ENCODE peak calls at places on chromosome 12, in four cellular contexts. One of them, this sample, is unnamed.

GRCh38 chr12:132524405-132524804 is 34.5 kb downstream of the FBRSL1 start:
- DNase-seq in pancreas: no peak
- DNase-seq in PC-9: peak; percentile 93
- DNase-seq in H1: no peak
- DNase-seq in this sample: peak; percentile 53

GRCh38 chr12:111841236-111841749 is 735 bp upstream of the MAPKAPK5 start:
- DNase-seq in pancreas: no peak
- DNase-seq in PC-9: peak; percentile 43
- DNase-seq in H1: no peak
- DNase-seq in this sample: no peak

GRCh38 chr12:100474617-100475016 is 951 bp downstream of the NR1H4 start:
- DNase-seq in pancreas: no peak
- DNase-seq in PC-9: no peak
- DNase-seq in H1: no peak
- DNase-seq in this sample: no peak

GRCh38 chr12:45336331-45336730 is 120.4 kb downstream of the ANO6 start:
- DNase-seq in pancreas: no peak
- DNase-seq in PC-9: peak; percentile 47
- DNase-seq in H1: no peak
- DNase-seq in this sample: no peak

GRCh38 chr12:78128236-78128635 is 297.5 kb downstream of the NAV3 start:
- DNase-seq in pancreas: no peak
- DNase-seq in PC-9: no peak
- DNase-seq in H1: no peak
- DNase-seq in this sample: no peak

GRCh38 chr12:47773062-47773857 is at the start of gene SLC48A1:
- DNase-seq in pancreas: peak; percentile 76
- DNase-seq in PC-9: no peak
- DNase-seq in H1: no peak
- DNase-seq in this sample: peak; percentile 94

GRCh38 chr12:1660304-1661187 is 30.3 kb upstream of the ADIPOR2 start:
- DNase-seq in pancreas: peak; percentile 94
- DNase-seq in PC-9: peak; percentile 92
- DNase-seq in H1: no peak
- DNase-seq in this sample: peak; percentile 46

GRCh38 chr12:110813298-110813697 is 33.5 kb upstream of the CCDC63 start:
- DNase-seq in pancreas: no peak
- DNase-seq in PC-9: no peak
- DNase-seq in H1: no peak
- DNase-seq in this sample: no peak

GRCh38 chr12:55705802-55706402 is 1.8 kb downstream of the ITGA7 start:
- DNase-seq in pancreas: no peak
- DNase-seq in PC-9: no peak
- DNase-seq in H1: no peak
- DNase-seq in this sample: no peak

GRCh38 chr12:70828391-70828790 is 92.1 kb downstream of the PTPRR start:
- DNase-seq in pancreas: no peak
- DNase-seq in PC-9: no peak
- DNase-seq in H1: no peak
- DNase-seq in this sample: no peak

GRCh38 chr12:131043401-131043871 is 89.7 kb downstream of the ADGRD1 start:
- DNase-seq in pancreas: no peak
- DNase-seq in PC-9: no peak
- DNase-seq in H1: no peak
- DNase-seq in this sample: peak; percentile 19

GRCh38 chr12:89210277-89210676 is 142.0 kb downstream of the DUSP6 start:
- DNase-seq in pancreas: no peak
- DNase-seq in PC-9: no peak
- DNase-seq in H1: no peak
- DNase-seq in this sample: no peak

GRCh38 chr12:111777345-111778045 is 10.8 kb downstream of the ALDH2 start:
- DNase-seq in pancreas: peak; percentile 90
- DNase-seq in PC-9: no peak
- DNase-seq in H1: no peak
- DNase-seq in this sample: no peak

GRCh38 chr12:64181504-64182291 is 40.4 kb downstream of the KICS2 start:
- DNase-seq in pancreas: peak; percentile 31
- DNase-seq in PC-9: peak; percentile 96
- DNase-seq in H1: no peak
- DNase-seq in this sample: peak; percentile 53

GRCh38 chr12:90858261-90858660 is 96.7 kb downstream of the CCER1 start:
- DNase-seq in pancreas: peak; percentile 7
- DNase-seq in PC-9: no peak
- DNase-seq in H1: no peak
- DNase-seq in this sample: peak; percentile 23

GRCh38 chr12:22018860-22019259 is 27.2 kb upstream of the CMAS start:
- DNase-seq in pancreas: no peak
- DNase-seq in PC-9: no peak
- DNase-seq in H1: no peak
- DNase-seq in this sample: no peak

GRCh38 chr12:60539592-60539991 is 943.8 kb downstream of the SLC16A7 start:
- DNase-seq in pancreas: no peak
- DNase-seq in PC-9: no peak
- DNase-seq in H1: no peak
- DNase-seq in this sample: no peak

GRCh38 chr12:108622425-108622824 is 11.3 kb downstream of the SELPLG start:
- DNase-seq in pancreas: no peak
- DNase-seq in PC-9: no peak
- DNase-seq in H1: no peak
- DNase-seq in this sample: no peak

GRCh38 chr12:55745361-55746146 is 2.6 kb downstream of the GDF11 start:
- DNase-seq in pancreas: no peak
- DNase-seq in PC-9: no peak
- DNase-seq in H1: no peak
- DNase-seq in this sample: no peak

GRCh38 chr12:112307219-112308062 is 74.8 kb downstream of the HECTD4 start:
- DNase-seq in pancreas: no peak
- DNase-seq in PC-9: no peak
- DNase-seq in H1: no peak
- DNase-seq in this sample: no peak

GRCh38 chr12:66735275-66735674 is 56.4 kb upstream of the GRIP1 start:
- DNase-seq in pancreas: no peak
- DNase-seq in PC-9: no peak
- DNase-seq in H1: no peak
- DNase-seq in this sample: no peak

GRCh38 chr12:121085842-121086353 is 46.8 kb upstream of the P2RX7 start:
- DNase-seq in pancreas: no peak
- DNase-seq in PC-9: no peak
- DNase-seq in H1: no peak
- DNase-seq in this sample: no peak

GRCh38 chr12:12350868-12351463 is 924 bp upstream of the MANSC1 start:
- DNase-seq in pancreas: no peak
- DNase-seq in PC-9: peak; percentile 94
- DNase-seq in H1: no peak
- DNase-seq in this sample: peak; percentile 69

GRCh38 chr12:89817501-89818226 is 109.0 kb upstream of the ATP2B1 start:
- DNase-seq in pancreas: no peak
- DNase-seq in PC-9: peak; percentile 70
- DNase-seq in H1: no peak
- DNase-seq in this sample: no peak

GRCh38 chr12:99381992-99382391 is 265.6 kb upstream of the GARIN6 start:
- DNase-seq in pancreas: no peak
- DNase-seq in PC-9: no peak
- DNase-seq in H1: no peak
- DNase-seq in this sample: no peak

GRCh38 chr12:82835217-82835616 is 148.5 kb downstream of the TMTC2 start:
- DNase-seq in pancreas: no peak
- DNase-seq in PC-9: no peak
- DNase-seq in H1: no peak
- DNase-seq in this sample: no peak

GRCh38 chr12:75816892-75817291 is 214.7 kb downstream of the PHLDA1 start:
- DNase-seq in pancreas: no peak
- DNase-seq in PC-9: peak; percentile 71
- DNase-seq in H1: no peak
- DNase-seq in this sample: no peak

GRCh38 chr12:30754383-30754749 is 385 bp downstream of the CAPRIN2 start:
- DNase-seq in pancreas: no peak
- DNase-seq in PC-9: no peak
- DNase-seq in H1: no peak
- DNase-seq in this sample: no peak

GRCh38 chr12:124057691-124058090 is 84.7 kb downstream of the ZNF664 start:
- DNase-seq in pancreas: no peak
- DNase-seq in PC-9: no peak
- DNase-seq in H1: no peak
- DNase-seq in this sample: no peak

GRCh38 chr12:57219993-57220728 is 3.6 kb downstream of the NXPH4 start:
- DNase-seq in pancreas: no peak
- DNase-seq in PC-9: no peak
- DNase-seq in H1: no peak
- DNase-seq in this sample: no peak

GRCh38 chr12:96585977-96586376 is 96.6 kb downstream of the CFAP54 start:
- DNase-seq in pancreas: no peak
- DNase-seq in PC-9: no peak
- DNase-seq in H1: no peak
- DNase-seq in this sample: no peak

GRCh38 chr12:4320287-4320858 is 640 bp upstream of the TIGAR start:
- DNase-seq in pancreas: no peak
- DNase-seq in PC-9: no peak
- DNase-seq in H1: no peak
- DNase-seq in this sample: no peak

GRCh38 chr12:132354211-132354981 is 25.0 kb upstream of the GALNT9 start:
- DNase-seq in pancreas: no peak
- DNase-seq in PC-9: no peak
- DNase-seq in H1: no peak
- DNase-seq in this sample: no peak

GRCh38 chr12:126856958-126857357 is 1410.0 kb upstream of the TMEM132C start:
- DNase-seq in pancreas: no peak
- DNase-seq in PC-9: no peak
- DNase-seq in H1: no peak
- DNase-seq in this sample: no peak
- TF ChIP-seq CTCF in pancreas: no peak
- TF ChIP-seq CTCF in PC-9: peak; percentile 15
- TF ChIP-seq CTCF in H1: peak; percentile 8
- TF ChIP-seq CTCF in this sample: no peak

GRCh38 chr12:116196752-116197718 is 80.5 kb downstream of the MED13L start:
- DNase-seq in pancreas: no peak
- DNase-seq in PC-9: no peak
- DNase-seq in H1: no peak
- DNase-seq in this sample: no peak
- H3K4me1 ChIP-seq in pancreas: peaks cover 21% of the 10 kb centered on the region
- H3K4me1 ChIP-seq in PC-9: no peaks in the 10 kb centered on the region
- H3K4me1 ChIP-seq in H1: peaks cover 4% of the 10 kb centered on the region
- H3K4me1 ChIP-seq in this sample: peaks cover 7% of the 10 kb centered on the region

DNA sequence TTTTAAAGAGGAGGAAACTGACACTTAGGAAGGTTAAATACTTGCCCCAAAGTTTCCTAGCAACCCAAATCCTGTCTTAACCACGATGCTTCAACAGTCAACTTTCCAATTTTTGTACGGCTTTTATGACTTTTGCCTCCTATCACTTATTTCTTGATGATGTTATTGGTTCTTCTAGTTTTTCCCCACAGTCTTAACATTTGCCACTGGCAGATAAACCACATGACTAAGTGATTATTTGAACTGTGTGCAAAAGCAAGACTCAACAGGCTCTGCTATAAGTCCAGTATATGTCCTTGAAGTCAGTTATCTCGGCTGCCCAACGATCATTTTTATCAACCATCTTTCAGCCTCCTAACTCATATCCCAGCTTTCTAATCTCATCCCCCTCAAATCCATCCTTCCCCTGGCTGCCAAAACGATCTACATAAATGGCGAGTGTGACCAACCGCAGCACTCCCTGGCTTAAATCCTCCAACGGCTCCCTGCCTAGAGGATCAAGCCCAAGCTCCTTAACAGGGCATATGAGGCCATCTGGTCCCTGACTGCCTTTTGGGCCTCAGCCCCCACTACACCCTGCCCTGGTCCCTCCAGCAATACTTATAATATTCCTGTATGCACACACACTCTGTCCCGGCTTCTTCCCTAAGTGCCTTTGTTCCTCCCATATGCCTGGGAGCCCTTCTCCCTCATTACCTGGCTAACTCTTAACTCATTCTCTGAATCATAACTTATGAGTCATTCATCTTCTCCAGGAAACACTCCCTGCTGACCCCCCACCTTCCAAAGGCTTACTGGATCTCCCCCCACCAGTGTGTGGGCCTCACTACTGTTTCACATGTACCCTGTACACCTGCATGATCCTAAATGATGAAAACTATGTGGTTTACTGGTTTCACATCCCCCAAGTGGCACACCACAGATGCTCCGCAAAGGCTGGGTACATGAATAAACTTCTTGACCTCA is 8.8 kb downstream of the VPS37B start:
- DNase-seq in pancreas: peak; percentile 42
- DNase-seq in PC-9: peak; percentile 91
- DNase-seq in H1: no peak
- DNase-seq in this sample: no peak
- H3K4me3 ChIP-seq in pancreas: no peak overlapping the region
- H3K4me3 ChIP-seq in PC-9: peak overlapping the region; percentile 48
- H3K4me3 ChIP-seq in H1: no peak overlapping the region
- H3K4me3 ChIP-seq in this sample: no peak overlapping the region

GRCh38 chr12:93569301-93569655 is 3.2 kb upstream of the SOCS2 start:
- DNase-seq in pancreas: no peak
- DNase-seq in PC-9: no peak
- DNase-seq in H1: no peak
- DNase-seq in this sample: no peak

GRCh38 chr12:93567174-93567573 is 5.3 kb upstream of the SOCS2 start:
- DNase-seq in pancreas: no peak
- DNase-seq in PC-9: no peak
- DNase-seq in H1: no peak
- DNase-seq in this sample: no peak

GRCh38 chr12:93568091-93568490 is 4.4 kb upstream of the SOCS2 start:
- DNase-seq in pancreas: no peak
- DNase-seq in PC-9: no peak
- DNase-seq in H1: no peak
- DNase-seq in this sample: no peak

GRCh38 chr12:93565760-93566159 is 6.7 kb upstream of the SOCS2 start:
- DNase-seq in pancreas: no peak
- DNase-seq in PC-9: no peak
- DNase-seq in H1: no peak
- DNase-seq in this sample: no peak

DNA sequence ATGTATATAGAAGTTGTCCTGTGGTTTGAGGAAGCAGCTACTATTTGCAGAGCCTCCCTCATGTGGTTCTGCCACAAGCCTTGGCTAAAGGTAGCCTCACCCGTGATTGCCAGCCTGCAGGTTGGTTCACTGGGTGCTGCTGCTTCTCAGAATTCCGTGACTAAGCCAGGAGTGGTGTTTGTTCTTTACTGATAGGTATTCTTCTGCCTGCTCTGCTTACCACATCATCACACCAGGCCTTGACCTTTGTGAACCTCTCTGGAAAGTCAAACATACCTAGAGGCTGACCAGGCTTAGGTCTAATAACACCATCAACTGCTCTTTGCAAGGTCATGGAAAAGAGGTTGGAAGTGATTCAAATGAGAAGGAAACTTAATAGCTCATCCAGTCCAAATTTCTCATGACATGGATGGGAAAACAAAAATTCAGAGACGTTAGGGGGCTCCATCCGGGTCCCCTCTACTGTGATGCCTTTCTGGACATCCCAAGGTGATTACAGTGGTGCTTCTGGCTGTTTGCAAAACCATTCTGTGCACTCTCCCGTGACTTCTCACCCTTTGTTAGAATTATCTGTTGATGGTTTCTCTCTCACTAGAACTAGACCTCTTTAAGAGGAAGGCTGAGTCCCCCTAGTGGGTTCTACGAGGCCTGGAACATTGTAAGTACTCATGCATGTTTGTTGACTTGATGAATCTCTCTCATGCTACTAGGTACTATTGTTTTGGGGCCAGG is 8.5 kb upstream of the SOCS2 start:
- DNase-seq in pancreas: no peak
- DNase-seq in PC-9: peak; percentile 98
- DNase-seq in H1: no peak
- DNase-seq in this sample: peak; percentile 85
- TF ChIP-seq CTCF in pancreas: no peak
- TF ChIP-seq CTCF in PC-9: no peak
- TF ChIP-seq CTCF in H1: peak; percentile 32
- TF ChIP-seq CTCF in this sample: no peak

This sample was measured in Caco-2.